ENCODE peak calls at places on chromosomes 2 and 18, in six cellular contexts. R is kidney epithelial cell, S is heart left ventricle, V is breast epithelium, J is gastrocnemius medialis, A is astrocyte of the spinal cord. O is an unnamed sample.

GRCh38 chr2:125516496-125517109 is 1139.4 kb upstream of the GYPC start:
- DNase-seq in J (no peak), V (no peak), R (no peak), A (no peak), S (no peak), O (peak; percentile 5)

GRCh38 chr2:31107588-31108300 is 30.5 kb downstream of the GALNT14 start:
- DNase-seq in A (peak; percentile 3), J (no peak), S (no peak), R (no peak), V (no peak), O (peak; percentile 1)

GRCh38 chr2:80028584-80028983 is 276.0 kb downstream of the LRRTM1 start:
- DNase-seq in S (no peak), V (no peak), A (no peak), R (no peak), J (no peak), O (no peak)

GRCh38 chr18:44876749-44877148 is 196.1 kb downstream of the SETBP1 start:
- DNase-seq in A (no peak), R (no peak), J (no peak), V (no peak), S (no peak), O (no peak)

GRCh38 chr2:145687445-145688104 is 1167.7 kb upstream of the ZEB2 start:
- DNase-seq in R (no peak), V (no peak), S (no peak), A (peak; percentile 30), J (no peak), O (peak; percentile 66)

GRCh38 chr2:197867630-197868029 is 63.2 kb downstream of the PLCL1 start:
- DNase-seq in V (no peak), S (peak; percentile 28), R (no peak), A (no peak), J (no peak), O (no peak)

GRCh38 chr18:26794210-26795101 is 71.1 kb downstream of the AQP4 start:
- DNase-seq in V (no peak), J (no peak), S (no peak), R (no peak), A (no peak), O (no peak)

GRCh38 chr2:216539791-216540241 is 41.2 kb downstream of the RPL37A start:
- DNase-seq in S (peak; percentile 86), A (no peak), R (peak; percentile 78), J (peak; percentile 19), V (peak; percentile 86), O (no peak)

GRCh38 chr2:21042958-21043743 is 722 bp downstream of the APOB start:
- DNase-seq in J (no peak), V (peak; percentile 72), R (no peak), A (peak; percentile 38), S (peak; percentile 63), O (peak; percentile 62)

GRCh38 chr2:203579131-203579643 is 44.1 kb upstream of the RAPH1 start:
- DNase-seq in A (peak; percentile 75), V (peak; percentile 61), J (peak; percentile 19), R (peak; percentile 59), S (no peak), O (peak; percentile 80)

GRCh38 chr18:13332874-13333273 is 114.3 kb downstream of the LDLRAD4 start:
- DNase-seq in J (no peak), S (no peak), A (no peak), R (no peak), V (no peak), O (no peak)

GRCh38 chr2:14803994-14804393 is 171.5 kb downstream of the LRATD1 start:
- DNase-seq in V (no peak), A (no peak), J (no peak), S (no peak), R (no peak), O (no peak)

GRCh38 chr2:31113765-31114164 is 24.5 kb downstream of the GALNT14 start:
- DNase-seq in J (no peak), A (no peak), V (no peak), S (no peak), R (no peak), O (no peak)

GRCh38 chr2:144515694-144516416 is 4.1 kb downstream of the ZEB2 start:
- DNase-seq in A (peak; percentile 61), S (peak; percentile 56), J (no peak), V (no peak), R (no peak), O (peak; percentile 77)

GRCh38 chr18:51153659-51154371 is 43.7 kb downstream of the MEX3C start:
- DNase-seq in A (no peak), J (no peak), R (no peak), V (no peak), S (no peak), O (no peak)

GRCh38 chr2:127844973-127845372 is 13.0 kb downstream of the POLR2D start:
- DNase-seq in S (no peak), V (no peak), J (no peak), R (no peak), A (no peak), O (no peak)

GRCh38 chr2:207801259-207801658 is 31.6 kb upstream of the FZD5 start:
- DNase-seq in V (no peak), J (no peak), A (no peak), R (no peak), S (no peak), O (no peak)

GRCh38 chr18:58054041-58054733 is 10.2 kb downstream of the NEDD4L start:
- DNase-seq in V (no peak), S (no peak), A (peak; percentile 64), R (no peak), J (no peak), O (peak; percentile 30)

GRCh38 chr18:63183263-63183662 is 136.3 kb downstream of the BCL2 start:
- DNase-seq in J (no peak), S (no peak), A (no peak), R (no peak), V (no peak), O (no peak)

GRCh38 chr18:58535340-58536186 is 93.3 kb downstream of the ALPK2 start:
- DNase-seq in A (no peak), J (no peak), V (no peak), S (no peak), R (no peak), O (peak; percentile 60)

GRCh38 chr18:48832961-48833700 is 117.6 kb downstream of the SMAD7 start:
- DNase-seq in J (no peak), R (peak; percentile 81), A (peak; percentile 86), S (peak; percentile 68), V (no peak), O (peak; percentile 71)

GRCh38 chr2:2324565-2325101 is 6.4 kb downstream of the MYT1L start:
- DNase-seq in A (no peak), V (no peak), R (no peak), S (no peak), J (no peak), O (no peak)

GRCh38 chr2:6577960-6578359 is 287.7 kb downstream of the CMPK2 start:
- DNase-seq in V (no peak), R (no peak), S (no peak), A (no peak), J (no peak), O (no peak)

GRCh38 chr18:2851771-2852170 is 5.0 kb downstream of the EMILIN2 start:
- DNase-seq in R (no peak), V (no peak), J (no peak), A (no peak), S (no peak), O (no peak)

GRCh38 chr2:239819974-239820555 is 205.1 kb downstream of the NDUFA10 start:
- DNase-seq in J (no peak), R (no peak), V (peak; percentile 45), A (no peak), S (peak; percentile 32), O (no peak)

GRCh38 chr2:201854841-201855240 is 48.5 kb downstream of the CDK15 start:
- DNase-seq in S (no peak), V (no peak), A (no peak), R (no peak), J (no peak), O (peak; percentile 68)

GRCh38 chr2:241461693-241462677 is 46.4 kb downstream of the STK25 start:
- DNase-seq in R (no peak), J (no peak), V (no peak), S (no peak), A (no peak), O (no peak)

GRCh38 chr2:17879137-17879912 is 858 bp downstream of the KCNS3 start:
- DNase-seq in A (peak; percentile 66), R (peak; percentile 43), J (peak; percentile 73), S (peak; percentile 72), V (peak; percentile 75), O (peak; percentile 14)

GRCh38 chr18:25516121-25516520 is 164.2 kb upstream of the ZNF521 start:
- DNase-seq in R (no peak), J (no peak), V (no peak), A (no peak), S (no peak), O (no peak)

DNA sequence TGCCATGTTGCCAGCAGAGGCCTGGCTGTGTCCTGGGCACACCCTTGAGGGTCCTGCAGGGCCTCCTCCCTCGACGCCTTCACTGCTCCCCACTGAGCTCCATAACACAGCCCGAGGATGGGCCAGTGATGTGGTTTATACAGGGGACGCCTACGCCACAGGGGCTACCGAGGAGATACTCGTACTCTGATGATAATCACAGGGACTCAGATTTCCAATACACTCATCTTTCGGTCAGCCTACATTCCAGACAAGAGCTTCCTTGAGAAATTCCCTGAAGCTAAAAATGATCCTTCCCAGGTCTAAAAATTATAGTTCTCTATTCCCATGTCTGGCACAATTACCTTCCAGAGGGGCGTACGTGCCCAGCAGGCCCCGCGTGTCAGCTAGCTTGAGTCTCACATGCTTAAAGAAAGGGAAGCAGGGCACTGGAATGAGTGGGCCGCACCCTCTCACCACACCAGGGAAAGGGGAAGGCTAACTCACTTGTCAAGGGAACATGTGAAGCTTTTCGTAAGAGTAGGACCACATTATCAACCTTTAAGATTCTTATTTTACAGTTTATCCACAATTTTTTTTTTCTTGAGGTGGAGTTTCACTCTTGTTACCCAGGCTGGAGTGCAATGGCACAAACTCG is 159.5 kb upstream of the NDUFV2 start:
- DNase-seq in R (no peak), A (no peak), V (no peak), S (no peak), J (no peak), O (no peak)
- TF ChIP-seq CTCF in R (no peak), A (no peak), V (no peak), S (no peak), J (no peak), O (no peak)

GRCh38 chr2:148509703-148510036 is 134.9 kb upstream of the EPC2 start:
- DNase-seq in R (no peak), V (no peak), S (no peak), A (no peak), J (no peak), O (no peak)
- H3K4me3 ChIP-seq in R (no peak overlapping the region), V (no peak overlapping the region), S (peak overlapping the region; percentile 49), A (no peak overlapping the region), J (peak overlapping the region; percentile 49), O (no peak overlapping the region)

GRCh38 chr18:38170845-38171244 is 605.2 kb upstream of the CELF4 start:
- DNase-seq in R (no peak), S (no peak), A (no peak), V (no peak), J (no peak), O (no peak)
- TF ChIP-seq CTCF in R (no peak), S (no peak), A (no peak), V (no peak), J (no peak), O (no peak)

DNA sequence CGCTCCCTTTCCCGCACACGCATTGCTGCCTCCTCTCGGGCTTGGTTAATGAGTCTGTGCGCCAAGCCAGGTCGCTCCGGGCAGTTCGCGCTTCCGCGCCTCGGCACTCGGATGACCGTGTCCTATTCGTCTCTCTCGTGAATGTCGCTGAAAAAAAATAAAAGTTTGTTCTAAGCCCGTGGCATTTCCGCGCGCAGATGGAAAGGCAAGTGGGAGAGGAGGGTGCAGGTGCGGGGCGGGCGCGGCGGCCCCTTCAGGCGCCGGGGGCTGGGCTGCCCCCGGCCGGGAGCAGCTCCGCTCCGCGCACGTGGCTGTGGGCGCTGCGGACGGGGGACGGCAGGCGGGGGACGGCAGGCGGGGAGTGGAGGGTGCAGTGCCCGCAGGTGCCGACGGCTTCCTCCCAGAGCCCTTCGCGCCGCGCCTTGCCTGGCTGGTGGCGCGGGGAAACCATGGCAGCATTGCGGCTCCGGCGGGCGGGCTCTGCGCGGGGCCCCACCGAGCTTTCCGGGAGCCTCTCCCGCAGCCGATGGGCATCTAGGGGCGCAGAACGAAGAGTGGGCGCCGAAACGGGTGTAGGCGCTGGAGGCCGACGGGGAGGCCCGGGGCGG is 159.6 kb upstream of the SIX2 start:
- DNase-seq in A (peak; percentile 12), R (no peak), V (no peak), J (no peak), S (no peak), O (peak; percentile 51)
- H3K4me3 ChIP-seq in A (peak overlapping the region; percentile 47), R (peak overlapping the region; percentile 39), V (peak overlapping the region; percentile 52), J (peak overlapping the region; percentile 56), S (peak overlapping the region; percentile 54), O (peak overlapping the region; percentile 55)

O was measured in cardiac fibroblast.